ENCODE peak calls at places on chromosomes 6 and 20, in four cellular contexts. Z is A673; K is pancreas; H is CD4-positive, CD25-positive, alpha-beta regulatory T cell. V is an unnamed sample. For H3K27me3 and H3K9me3, the result is how much of the 10 kb centered on the place peaks cover.

GRCh38 chr6:116229287-116229913 is 24.5 kb downstream of the TSPYL4 start:
- DNase-seq in Z (peak), K (peak), H (no peak), V (peak)

GRCh38 chr6:85468326-85468725 is 18.4 kb downstream of the NT5E start:
- DNase-seq in Z (no peak), K (no peak), H (no peak), V (no peak)

GRCh38 chr6:125233216-125233615 is 68.6 kb downstream of the HDDC2 start:
- DNase-seq in Z (no peak), K (no peak), H (no peak), V (no peak)

GRCh38 chr6:9504191-9504590 is 910.7 kb downstream of the TFAP2A start:
- DNase-seq in Z (no peak), K (no peak), H (no peak), V (no peak)

GRCh38 chr6:7126759-7127158 is 19.0 kb downstream of the RREB1 start:
- DNase-seq in Z (no peak), K (no peak), H (no peak), V (no peak)

GRCh38 chr20:62163986-62164762 is 18.7 kb upstream of the MTG2 start:
- DNase-seq in Z (no peak), K (no peak), H (no peak), V (no peak)

GRCh38 chr6:142735182-142735581 is 209.8 kb downstream of the HIVEP2 start:
- DNase-seq in Z (peak), K (no peak), H (no peak), V (no peak)

GRCh38 chr20:38897267-38897666 is 28.9 kb upstream of the FAM83D start:
- DNase-seq in Z (no peak), K (no peak), H (no peak), V (no peak)

GRCh38 chr6:169638915-169639314 is 62.9 kb downstream of the WDR27 start:
- DNase-seq in Z (no peak), K (no peak), H (no peak), V (no peak)

GRCh38 chr20:38343107-38343797 is 3.0 kb upstream of the LBP start:
- DNase-seq in Z (peak), K (peak), H (no peak), V (no peak)

GRCh38 chr6:166387642-166388325 is 5.0 kb upstream of the MPC1 start:
- DNase-seq in Z (no peak), K (no peak), H (no peak), V (no peak)

GRCh38 chr20:38628580-38629470 is 27.2 kb downstream of the ARHGAP40 start:
- DNase-seq in Z (no peak), K (no peak), H (no peak), V (no peak)

GRCh38 chr6:3825331-3825831 is 23.8 kb upstream of the FAM50B start:
- DNase-seq in Z (no peak), K (no peak), H (no peak), V (no peak)

GRCh38 chr6:82057846-82058554 is 189.5 kb downstream of the IBTK start:
- DNase-seq in Z (peak), K (no peak), H (no peak), V (no peak)

GRCh38 chr20:2751868-2752630 is 48.4 kb downstream of the CPXM1 start:
- DNase-seq in Z (peak), K (peak), H (peak), V (no peak)

GRCh38 chr6:158799051-158799792 is 19.9 kb downstream of the EZR start:
- DNase-seq in Z (peak), K (peak), H (no peak), V (no peak)

GRCh38 chr20:62445553-62446340 is 18.4 kb upstream of the RBBP8NL start:
- DNase-seq in Z (no peak), K (no peak), H (no peak), V (no peak)

GRCh38 chr6:168458101-168458500 is 17.1 kb downstream of the SMOC2 start:
- DNase-seq in Z (no peak), K (no peak), H (no peak), V (no peak)

GRCh38 chr20:42957014-42957694 is 232.6 kb downstream of the PTPRT start:
- DNase-seq in Z (no peak), K (no peak), H (no peak), V (no peak)

GRCh38 chr6:40722553-40723258 is 135.5 kb upstream of the LRFN2 start:
- DNase-seq in Z (no peak), K (no peak), H (no peak), V (no peak)

GRCh38 chr6:10421508-10422281 is 6.8 kb upstream of the TFAP2A start:
- DNase-seq in Z (no peak), K (no peak), H (no peak), V (no peak)

GRCh38 chr20:42887281-42887680 is 302.4 kb downstream of the PTPRT start:
- DNase-seq in Z (no peak), K (no peak), H (no peak), V (no peak)

GRCh38 chr6:107235521-107235920 is 120.2 kb upstream of the BEND3 start:
- DNase-seq in Z (no peak), K (no peak), H (no peak), V (no peak)

GRCh38 chr6:21748343-21749063 is 155.0 kb downstream of the SOX4 start:
- DNase-seq in Z (peak), K (no peak), H (no peak), V (no peak)

GRCh38 chr6:15304337-15305078 is 58.6 kb downstream of the JARID2 start:
- DNase-seq in Z (no peak), K (no peak), H (no peak), V (no peak)

GRCh38 chr20:51022803-51023616 is at the start of gene KCNG1:
- DNase-seq in Z (peak), K (peak), H (no peak), V (peak)

GRCh38 chr6:20661721-20662120 is 127.5 kb downstream of the CDKAL1 start:
- DNase-seq in Z (peak), K (no peak), H (no peak), V (no peak)

GRCh38 chr6:43933111-43933885 is 163.3 kb downstream of the VEGFA start:
- DNase-seq in Z (no peak), K (peak), H (no peak), V (no peak)

GRCh38 chr6:13952101-13952500 is 27.3 kb downstream of the RNF182 start:
- DNase-seq in Z (no peak), K (no peak), H (no peak), V (no peak)

GRCh38 chr6:168367285-168367720 is 47.7 kb upstream of the DACT2 start:
- DNase-seq in Z (no peak), K (no peak), H (no peak), V (no peak)

GRCh38 chr20:61950631-61951010 is 115.1 kb downstream of the TAF4 start:
- DNase-seq in Z (no peak), K (no peak), H (no peak), V (no peak)

GRCh38 chr6:155706806-155707205 is 251.2 kb upstream of the NOX3 start:
- DNase-seq in Z (no peak), K (no peak), H (no peak), V (no peak)

GRCh38 chr6:15430947-15431405 is 185.1 kb downstream of the JARID2 start:
- DNase-seq in Z (no peak), K (no peak), H (no peak), V (no peak)

GRCh38 chr6:38495922-38496635 is 143.7 kb downstream of the BTBD9 start:
- DNase-seq in Z (no peak), K (no peak), H (no peak), V (no peak)

GRCh38 chr20:51259455-51259854 is 236.5 kb upstream of the KCNG1 start:
- DNase-seq in Z (no peak), K (no peak), H (no peak), V (no peak)

GRCh38 chr6:85396159-85396808 is 53.6 kb upstream of the NT5E start:
- DNase-seq in Z (no peak), K (no peak), H (no peak), V (no peak)

GRCh38 chr6:3081965-3082364 is 13.7 kb downstream of the RIPK1 start:
- DNase-seq in Z (peak), K (no peak), H (no peak), V (no peak)

GRCh38 chr6:117237561-117237960 is 27.8 kb upstream of the VGLL2 start:
- DNase-seq in Z (peak), K (no peak), H (no peak), V (no peak)

GRCh38 chr20:24443436-24443835 is 26.0 kb upstream of the SYNDIG1 start:
- DNase-seq in Z (no peak), K (no peak), H (no peak), V (no peak)

GRCh38 chr20:24448170-24448569 is 21.3 kb upstream of the SYNDIG1 start:
- DNase-seq in Z (no peak), K (no peak), H (no peak), V (no peak)

GRCh38 chr20:24446811-24447210 is 22.6 kb upstream of the SYNDIG1 start:
- DNase-seq in Z (no peak), K (no peak), H (no peak), V (no peak)

GRCh38 chr20:24444531-24445190 is 24.8 kb upstream of the SYNDIG1 start:
- DNase-seq in Z (no peak), K (no peak), H (no peak), V (no peak)

GRCh38 chr20:24445510-24446170 is 23.8 kb upstream of the SYNDIG1 start:
- DNase-seq in Z (no peak), K (no peak), H (no peak), V (no peak)
- H3K27me3 ChIP-seq in Z (under half), K (under half), H (under half), V (under half)

DNA sequence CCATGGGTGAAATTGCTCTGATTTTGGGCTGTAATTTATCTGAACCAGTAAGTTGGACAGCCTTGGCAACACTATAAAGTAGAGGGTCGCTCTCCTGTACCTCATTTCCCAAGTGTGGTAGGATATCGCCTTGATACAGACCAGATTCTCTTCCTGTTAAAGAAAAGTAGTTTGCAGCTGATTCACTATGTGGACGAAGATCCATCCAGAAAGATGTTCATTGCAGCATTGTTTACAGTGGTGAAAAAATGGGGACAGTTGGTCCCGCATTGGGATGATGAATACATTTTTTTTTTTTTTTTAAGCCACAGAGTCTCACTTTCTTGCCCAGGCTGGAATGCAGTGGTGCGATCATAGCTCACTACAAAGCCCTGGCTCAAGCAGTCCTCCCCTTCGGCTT is 74.3 kb downstream of the SLX4IP start:
- DNase-seq in Z (no peak), K (no peak), H (no peak), V (no peak)
- H3K27ac ChIP-seq in Z (peak), K (no peak), H (no peak), V (no peak)

GRCh38 chr20:54092021-54092420 is 21.6 kb upstream of the BCAS1 start:
- DNase-seq in Z (no peak), K (no peak), H (no peak), V (no peak)
- H3K9me3 ChIP-seq in Z (under half), K (under half), H (under half), V (under half)

GRCh38 chr20:5353624-5354496 is 37.1 kb upstream of the PROKR2 start:
- DNase-seq in Z (peak), K (no peak), H (no peak), V (no peak)

GRCh38 chr20:5354871-5355270 is 38.1 kb upstream of the PROKR2 start:
- DNase-seq in Z (no peak), K (no peak), H (no peak), V (no peak)

GRCh38 chr20:5349448-5349847 is 32.7 kb upstream of the PROKR2 start:
- DNase-seq in Z (peak), K (no peak), H (no peak), V (no peak)
- H3K27me3 ChIP-seq in Z (under half), K (under half), H (under half), V (under half)

GRCh38 chr6:24761851-24762250 is 12.9 kb upstream of the GMNN start:
- DNase-seq in Z (no peak), K (no peak), H (no peak), V (no peak)
- H3K27ac ChIP-seq in Z (no peak), K (no peak), H (no peak), V (no peak)